ENCODE peak calls at places on chromosomes 2 and 18, in seven cellular contexts. E is frontal cortex, T is GM12891, Z is RWPE1, V is AG10803, S is HL-60, I is ELF-1. W is an unnamed sample.

GRCh38 chr2:172046080-172046678 is 39.1 kb upstream of the DLX1 start:
- DNase-seq in Z (no peak), T (no peak), V (peak), E (no peak), I (no peak), S (no peak), W (no peak)

GRCh38 chr18:45874501-45875184 is 49.2 kb downstream of the SIGLEC15 start:
- DNase-seq in T (peak), V (peak), I (no peak), S (no peak), Z (no peak), E (no peak), W (peak)

GRCh38 chr2:156800781-156801366 is 364.7 kb downstream of the GPD2 start:
- DNase-seq in Z (no peak), I (no peak), S (no peak), E (no peak), T (no peak), V (no peak), W (no peak)

GRCh38 chr2:201622306-201622705 is 21.0 kb downstream of the TMEM237 start:
- DNase-seq in E (no peak), S (no peak), I (no peak), Z (no peak), T (no peak), V (no peak), W (no peak)

GRCh38 chr2:160918909-160919503 is 241.2 kb upstream of the TANK start:
- DNase-seq in Z (peak), S (peak), T (no peak), I (peak), E (no peak), V (peak), W (no peak)

GRCh38 chr2:240450532-240451107 is 15.2 kb downstream of the GPC1 start:
- DNase-seq in E (no peak), T (no peak), S (no peak), I (no peak), Z (no peak), V (no peak), W (no peak)

GRCh38 chr18:55353806-55354205 is 234.2 kb downstream of the TCF4 start:
- DNase-seq in S (peak), T (no peak), E (no peak), Z (no peak), V (peak), I (no peak), W (no peak)

GRCh38 chr2:204479557-204479956 is 65.7 kb upstream of the PARD3B start:
- DNase-seq in E (no peak), Z (no peak), V (peak), S (no peak), T (no peak), I (no peak), W (no peak)

GRCh38 chr18:66168834-66169233 is 418.0 kb downstream of the CDH7 start:
- DNase-seq in I (no peak), S (no peak), E (no peak), T (no peak), Z (no peak), V (no peak), W (no peak)

GRCh38 chr2:138780451-138780880 is 276 bp upstream of the NXPH2 start:
- DNase-seq in I (peak), E (no peak), Z (no peak), S (no peak), V (no peak), T (no peak), W (no peak)